ENCODE peak calls at places on chromosomes 16 and 17, in eight cellular contexts. One of them, this sample, is unnamed.

GRCh38 chr17:39167492-39167891 is 1.5 kb upstream of the ARL5C start:
- DNase-seq in HT1080: no peak
- DNase-seq in stimulated activated CD4-positive, alpha-beta T cell treated with anti-CD3 and anti-CD28 coated beads, TNF-alpha, amount 100 ng/mL, for 1 hour: no peak
- DNase-seq in dermis blood vessel endothelial cell: no peak
- DNase-seq in stimulated activated CD8-positive, alpha-beta memory T cell treated with anti-CD3 and anti-CD28 coated beads, Interleukin-4, amount 100 ng/mL, for 1 hour: no peak
- DNase-seq in epithelial cell of esophagus: no peak
- DNase-seq in activated gamma-delta T cell treated with Interleukin-2 at 50 U/mL for 16 hours: no peak
- DNase-seq in esophagus muscularis mucosa: no peak
- DNase-seq in this sample: no peak

GRCh38 chr17:7557825-7558543 is 566 bp upstream of the TNFSF13 start:
- DNase-seq in stimulated activated CD4-positive, alpha-beta T cell treated with anti-CD3 and anti-CD28 coated beads, TNF-alpha, amount 100 ng/mL, for 1 hour: no peak
- DNase-seq in esophagus muscularis mucosa: peak; percentile 96
- DNase-seq in dermis blood vessel endothelial cell: peak; percentile 90
- DNase-seq in stimulated activated CD8-positive, alpha-beta memory T cell treated with anti-CD3 and anti-CD28 coated beads, Interleukin-4, amount 100 ng/mL, for 1 hour: no peak
- DNase-seq in HT1080: no peak
- DNase-seq in epithelial cell of esophagus: peak; percentile 54
- DNase-seq in activated gamma-delta T cell treated with Interleukin-2 at 50 U/mL for 16 hours: no peak
- DNase-seq in this sample: no peak

GRCh38 chr17:82619211-82619610 is 29.0 kb downstream of the WDR45B start:
- DNase-seq in dermis blood vessel endothelial cell: no peak
- DNase-seq in stimulated activated CD4-positive, alpha-beta T cell treated with anti-CD3 and anti-CD28 coated beads, TNF-alpha, amount 100 ng/mL, for 1 hour: no peak
- DNase-seq in HT1080: no peak
- DNase-seq in stimulated activated CD8-positive, alpha-beta memory T cell treated with anti-CD3 and anti-CD28 coated beads, Interleukin-4, amount 100 ng/mL, for 1 hour: no peak
- DNase-seq in activated gamma-delta T cell treated with Interleukin-2 at 50 U/mL for 16 hours: no peak
- DNase-seq in esophagus muscularis mucosa: no peak
- DNase-seq in epithelial cell of esophagus: no peak
- DNase-seq in this sample: no peak

GRCh38 chr17:4409659-4410058 is 24.1 kb upstream of the SPNS3 start:
- DNase-seq in dermis blood vessel endothelial cell: no peak
- DNase-seq in esophagus muscularis mucosa: no peak
- DNase-seq in HT1080: no peak
- DNase-seq in epithelial cell of esophagus: peak; percentile 90
- DNase-seq in stimulated activated CD8-positive, alpha-beta memory T cell treated with anti-CD3 and anti-CD28 coated beads, Interleukin-4, amount 100 ng/mL, for 1 hour: no peak
- DNase-seq in activated gamma-delta T cell treated with Interleukin-2 at 50 U/mL for 16 hours: no peak
- DNase-seq in stimulated activated CD4-positive, alpha-beta T cell treated with anti-CD3 and anti-CD28 coated beads, TNF-alpha, amount 100 ng/mL, for 1 hour: no peak
- DNase-seq in this sample: no peak

GRCh38 chr16:6165330-6165984 is 1067.9 kb upstream of the EEF2KMT start:
- DNase-seq in esophagus muscularis mucosa: no peak
- DNase-seq in stimulated activated CD4-positive, alpha-beta T cell treated with anti-CD3 and anti-CD28 coated beads, TNF-alpha, amount 100 ng/mL, for 1 hour: no peak
- DNase-seq in stimulated activated CD8-positive, alpha-beta memory T cell treated with anti-CD3 and anti-CD28 coated beads, Interleukin-4, amount 100 ng/mL, for 1 hour: no peak
- DNase-seq in epithelial cell of esophagus: peak; percentile 1
- DNase-seq in activated gamma-delta T cell treated with Interleukin-2 at 50 U/mL for 16 hours: no peak
- DNase-seq in HT1080: peak; percentile 30
- DNase-seq in dermis blood vessel endothelial cell: no peak
- DNase-seq in this sample: no peak

GRCh38 chr17:6509295-6509771 is 47.0 kb downstream of the PITPNM3 start:
- DNase-seq in epithelial cell of esophagus: no peak
- DNase-seq in dermis blood vessel endothelial cell: no peak
- DNase-seq in esophagus muscularis mucosa: no peak
- DNase-seq in stimulated activated CD4-positive, alpha-beta T cell treated with anti-CD3 and anti-CD28 coated beads, TNF-alpha, amount 100 ng/mL, for 1 hour: no peak
- DNase-seq in stimulated activated CD8-positive, alpha-beta memory T cell treated with anti-CD3 and anti-CD28 coated beads, Interleukin-4, amount 100 ng/mL, for 1 hour: no peak
- DNase-seq in activated gamma-delta T cell treated with Interleukin-2 at 50 U/mL for 16 hours: no peak
- DNase-seq in HT1080: no peak
- DNase-seq in this sample: no peak

GRCh38 chr17:65690626-65691310 is 129.3 kb upstream of the AXIN2 start:
- DNase-seq in stimulated activated CD8-positive, alpha-beta memory T cell treated with anti-CD3 and anti-CD28 coated beads, Interleukin-4, amount 100 ng/mL, for 1 hour: no peak
- DNase-seq in dermis blood vessel endothelial cell: no peak
- DNase-seq in esophagus muscularis mucosa: no peak
- DNase-seq in activated gamma-delta T cell treated with Interleukin-2 at 50 U/mL for 16 hours: no peak
- DNase-seq in stimulated activated CD4-positive, alpha-beta T cell treated with anti-CD3 and anti-CD28 coated beads, TNF-alpha, amount 100 ng/mL, for 1 hour: no peak
- DNase-seq in HT1080: no peak
- DNase-seq in epithelial cell of esophagus: no peak
- DNase-seq in this sample: no peak

GRCh38 chr17:73952498-73953205 is 250.8 kb upstream of the RPL38 start:
- DNase-seq in stimulated activated CD4-positive, alpha-beta T cell treated with anti-CD3 and anti-CD28 coated beads, TNF-alpha, amount 100 ng/mL, for 1 hour: no peak
- DNase-seq in HT1080: no peak
- DNase-seq in epithelial cell of esophagus: no peak
- DNase-seq in esophagus muscularis mucosa: no peak
- DNase-seq in dermis blood vessel endothelial cell: no peak
- DNase-seq in stimulated activated CD8-positive, alpha-beta memory T cell treated with anti-CD3 and anti-CD28 coated beads, Interleukin-4, amount 100 ng/mL, for 1 hour: no peak
- DNase-seq in activated gamma-delta T cell treated with Interleukin-2 at 50 U/mL for 16 hours: peak; percentile 41
- DNase-seq in this sample: no peak

GRCh38 chr16:68000024-68000423 is 740 bp upstream of the DPEP2 start:
- DNase-seq in stimulated activated CD4-positive, alpha-beta T cell treated with anti-CD3 and anti-CD28 coated beads, TNF-alpha, amount 100 ng/mL, for 1 hour: no peak
- DNase-seq in activated gamma-delta T cell treated with Interleukin-2 at 50 U/mL for 16 hours: no peak
- DNase-seq in stimulated activated CD8-positive, alpha-beta memory T cell treated with anti-CD3 and anti-CD28 coated beads, Interleukin-4, amount 100 ng/mL, for 1 hour: no peak
- DNase-seq in esophagus muscularis mucosa: no peak
- DNase-seq in dermis blood vessel endothelial cell: no peak
- DNase-seq in HT1080: no peak
- DNase-seq in epithelial cell of esophagus: no peak
- DNase-seq in this sample: no peak

GRCh38 chr16:88602091-88602490 is 31.9 kb downstream of the ZC3H18 start:
- DNase-seq in stimulated activated CD8-positive, alpha-beta memory T cell treated with anti-CD3 and anti-CD28 coated beads, Interleukin-4, amount 100 ng/mL, for 1 hour: no peak
- DNase-seq in activated gamma-delta T cell treated with Interleukin-2 at 50 U/mL for 16 hours: no peak
- DNase-seq in dermis blood vessel endothelial cell: no peak
- DNase-seq in esophagus muscularis mucosa: no peak
- DNase-seq in epithelial cell of esophagus: no peak
- DNase-seq in HT1080: no peak
- DNase-seq in stimulated activated CD4-positive, alpha-beta T cell treated with anti-CD3 and anti-CD28 coated beads, TNF-alpha, amount 100 ng/mL, for 1 hour: no peak
- DNase-seq in this sample: no peak

GRCh38 chr17:58028591-58028990 is 21.5 kb upstream of the SRSF1 start:
- DNase-seq in epithelial cell of esophagus: no peak
- DNase-seq in activated gamma-delta T cell treated with Interleukin-2 at 50 U/mL for 16 hours: no peak
- DNase-seq in esophagus muscularis mucosa: no peak
- DNase-seq in stimulated activated CD4-positive, alpha-beta T cell treated with anti-CD3 and anti-CD28 coated beads, TNF-alpha, amount 100 ng/mL, for 1 hour: no peak
- DNase-seq in dermis blood vessel endothelial cell: no peak
- DNase-seq in stimulated activated CD8-positive, alpha-beta memory T cell treated with anti-CD3 and anti-CD28 coated beads, Interleukin-4, amount 100 ng/mL, for 1 hour: no peak
- DNase-seq in HT1080: no peak
- DNase-seq in this sample: no peak

GRCh38 chr17:67637901-67638641 is 79.7 kb upstream of the NOL11 start:
- DNase-seq in HT1080: no peak
- DNase-seq in stimulated activated CD8-positive, alpha-beta memory T cell treated with anti-CD3 and anti-CD28 coated beads, Interleukin-4, amount 100 ng/mL, for 1 hour: no peak
- DNase-seq in activated gamma-delta T cell treated with Interleukin-2 at 50 U/mL for 16 hours: no peak
- DNase-seq in esophagus muscularis mucosa: no peak
- DNase-seq in epithelial cell of esophagus: peak; percentile 99
- DNase-seq in dermis blood vessel endothelial cell: no peak
- DNase-seq in stimulated activated CD4-positive, alpha-beta T cell treated with anti-CD3 and anti-CD28 coated beads, TNF-alpha, amount 100 ng/mL, for 1 hour: no peak
- DNase-seq in this sample: no peak

GRCh38 chr17:75383842-75384195 is 21.7 kb downstream of the GRB2 start:
- DNase-seq in stimulated activated CD8-positive, alpha-beta memory T cell treated with anti-CD3 and anti-CD28 coated beads, Interleukin-4, amount 100 ng/mL, for 1 hour: no peak
- DNase-seq in stimulated activated CD4-positive, alpha-beta T cell treated with anti-CD3 and anti-CD28 coated beads, TNF-alpha, amount 100 ng/mL, for 1 hour: no peak
- DNase-seq in HT1080: no peak
- DNase-seq in epithelial cell of esophagus: no peak
- DNase-seq in activated gamma-delta T cell treated with Interleukin-2 at 50 U/mL for 16 hours: no peak
- DNase-seq in esophagus muscularis mucosa: no peak
- DNase-seq in dermis blood vessel endothelial cell: no peak
- DNase-seq in this sample: no peak

GRCh38 chr17:29179232-29180036 is 764 bp downstream of the MYO18A start:
- DNase-seq in stimulated activated CD8-positive, alpha-beta memory T cell treated with anti-CD3 and anti-CD28 coated beads, Interleukin-4, amount 100 ng/mL, for 1 hour: no peak
- DNase-seq in stimulated activated CD4-positive, alpha-beta T cell treated with anti-CD3 and anti-CD28 coated beads, TNF-alpha, amount 100 ng/mL, for 1 hour: no peak
- DNase-seq in epithelial cell of esophagus: peak; percentile 88
- DNase-seq in HT1080: no peak
- DNase-seq in activated gamma-delta T cell treated with Interleukin-2 at 50 U/mL for 16 hours: peak; percentile 5
- DNase-seq in esophagus muscularis mucosa: no peak
- DNase-seq in dermis blood vessel endothelial cell: peak; percentile 17
- DNase-seq in this sample: no peak

GRCh38 chr16:28161626-28162025 is 50.1 kb downstream of the XPO6 start:
- DNase-seq in HT1080: no peak
- DNase-seq in esophagus muscularis mucosa: no peak
- DNase-seq in activated gamma-delta T cell treated with Interleukin-2 at 50 U/mL for 16 hours: no peak
- DNase-seq in dermis blood vessel endothelial cell: no peak
- DNase-seq in stimulated activated CD8-positive, alpha-beta memory T cell treated with anti-CD3 and anti-CD28 coated beads, Interleukin-4, amount 100 ng/mL, for 1 hour: no peak
- DNase-seq in epithelial cell of esophagus: no peak
- DNase-seq in stimulated activated CD4-positive, alpha-beta T cell treated with anti-CD3 and anti-CD28 coated beads, TNF-alpha, amount 100 ng/mL, for 1 hour: no peak
- DNase-seq in this sample: no peak

GRCh38 chr17:1005361-1005946 is 8.5 kb downstream of the TIMM22 start:
- DNase-seq in stimulated activated CD8-positive, alpha-beta memory T cell treated with anti-CD3 and anti-CD28 coated beads, Interleukin-4, amount 100 ng/mL, for 1 hour: no peak
- DNase-seq in esophagus muscularis mucosa: no peak
- DNase-seq in stimulated activated CD4-positive, alpha-beta T cell treated with anti-CD3 and anti-CD28 coated beads, TNF-alpha, amount 100 ng/mL, for 1 hour: no peak
- DNase-seq in epithelial cell of esophagus: peak; percentile 28
- DNase-seq in dermis blood vessel endothelial cell: peak; percentile 79
- DNase-seq in HT1080: no peak
- DNase-seq in activated gamma-delta T cell treated with Interleukin-2 at 50 U/mL for 16 hours: no peak
- DNase-seq in this sample: no peak

GRCh38 chr17:8120520-8121443 is 2.5 kb upstream of the ALOXE3 start:
- DNase-seq in activated gamma-delta T cell treated with Interleukin-2 at 50 U/mL for 16 hours: peak; percentile 43
- DNase-seq in HT1080: peak; percentile 83
- DNase-seq in epithelial cell of esophagus: peak; percentile 87
- DNase-seq in stimulated activated CD4-positive, alpha-beta T cell treated with anti-CD3 and anti-CD28 coated beads, TNF-alpha, amount 100 ng/mL, for 1 hour: no peak
- DNase-seq in stimulated activated CD8-positive, alpha-beta memory T cell treated with anti-CD3 and anti-CD28 coated beads, Interleukin-4, amount 100 ng/mL, for 1 hour: no peak
- DNase-seq in dermis blood vessel endothelial cell: peak; percentile 76
- DNase-seq in esophagus muscularis mucosa: no peak
- DNase-seq in this sample: peak; percentile 56

GRCh38 chr16:75455677-75456076 is 8.8 kb downstream of the TMEM170A start:
- DNase-seq in epithelial cell of esophagus: no peak
- DNase-seq in activated gamma-delta T cell treated with Interleukin-2 at 50 U/mL for 16 hours: no peak
- DNase-seq in esophagus muscularis mucosa: no peak
- DNase-seq in HT1080: no peak
- DNase-seq in stimulated activated CD4-positive, alpha-beta T cell treated with anti-CD3 and anti-CD28 coated beads, TNF-alpha, amount 100 ng/mL, for 1 hour: no peak
- DNase-seq in dermis blood vessel endothelial cell: no peak
- DNase-seq in stimulated activated CD8-positive, alpha-beta memory T cell treated with anti-CD3 and anti-CD28 coated beads, Interleukin-4, amount 100 ng/mL, for 1 hour: no peak
- DNase-seq in this sample: no peak

GRCh38 chr16:52812945-52813556 is 239.6 kb downstream of the CHD9NB start:
- DNase-seq in stimulated activated CD8-positive, alpha-beta memory T cell treated with anti-CD3 and anti-CD28 coated beads, Interleukin-4, amount 100 ng/mL, for 1 hour: no peak
- DNase-seq in esophagus muscularis mucosa: no peak
- DNase-seq in epithelial cell of esophagus: peak; percentile 66
- DNase-seq in stimulated activated CD4-positive, alpha-beta T cell treated with anti-CD3 and anti-CD28 coated beads, TNF-alpha, amount 100 ng/mL, for 1 hour: no peak
- DNase-seq in HT1080: peak; percentile 95
- DNase-seq in dermis blood vessel endothelial cell: peak; percentile 70
- DNase-seq in activated gamma-delta T cell treated with Interleukin-2 at 50 U/mL for 16 hours: no peak
- DNase-seq in this sample: no peak

GRCh38 chr16:261031-261691 is 14.6 kb downstream of the RGS11 start:
- DNase-seq in HT1080: no peak
- DNase-seq in esophagus muscularis mucosa: no peak
- DNase-seq in activated gamma-delta T cell treated with Interleukin-2 at 50 U/mL for 16 hours: no peak
- DNase-seq in stimulated activated CD4-positive, alpha-beta T cell treated with anti-CD3 and anti-CD28 coated beads, TNF-alpha, amount 100 ng/mL, for 1 hour: no peak
- DNase-seq in dermis blood vessel endothelial cell: no peak
- DNase-seq in stimulated activated CD8-positive, alpha-beta memory T cell treated with anti-CD3 and anti-CD28 coated beads, Interleukin-4, amount 100 ng/mL, for 1 hour: no peak
- DNase-seq in epithelial cell of esophagus: no peak
- DNase-seq in this sample: no peak

GRCh38 chr16:56866955-56867830 is 2.2 kb downstream of the SLC12A3 start:
- DNase-seq in activated gamma-delta T cell treated with Interleukin-2 at 50 U/mL for 16 hours: peak; percentile 41
- DNase-seq in epithelial cell of esophagus: peak; percentile 69
- DNase-seq in stimulated activated CD8-positive, alpha-beta memory T cell treated with anti-CD3 and anti-CD28 coated beads, Interleukin-4, amount 100 ng/mL, for 1 hour: no peak
- DNase-seq in dermis blood vessel endothelial cell: peak; percentile 77
- DNase-seq in stimulated activated CD4-positive, alpha-beta T cell treated with anti-CD3 and anti-CD28 coated beads, TNF-alpha, amount 100 ng/mL, for 1 hour: peak; percentile 6
- DNase-seq in esophagus muscularis mucosa: no peak
- DNase-seq in HT1080: peak; percentile 40
- DNase-seq in this sample: no peak

GRCh38 chr17:29115435-29115834 is 64.8 kb downstream of the MYO18A start:
- DNase-seq in HT1080: no peak
- DNase-seq in stimulated activated CD8-positive, alpha-beta memory T cell treated with anti-CD3 and anti-CD28 coated beads, Interleukin-4, amount 100 ng/mL, for 1 hour: no peak
- DNase-seq in epithelial cell of esophagus: no peak
- DNase-seq in activated gamma-delta T cell treated with Interleukin-2 at 50 U/mL for 16 hours: no peak
- DNase-seq in dermis blood vessel endothelial cell: no peak
- DNase-seq in esophagus muscularis mucosa: no peak
- DNase-seq in stimulated activated CD4-positive, alpha-beta T cell treated with anti-CD3 and anti-CD28 coated beads, TNF-alpha, amount 100 ng/mL, for 1 hour: no peak
- DNase-seq in this sample: no peak

GRCh38 chr17:10649031-10649430 is 8.1 kb downstream of the MYH3 start:
- DNase-seq in esophagus muscularis mucosa: no peak
- DNase-seq in stimulated activated CD4-positive, alpha-beta T cell treated with anti-CD3 and anti-CD28 coated beads, TNF-alpha, amount 100 ng/mL, for 1 hour: no peak
- DNase-seq in stimulated activated CD8-positive, alpha-beta memory T cell treated with anti-CD3 and anti-CD28 coated beads, Interleukin-4, amount 100 ng/mL, for 1 hour: no peak
- DNase-seq in activated gamma-delta T cell treated with Interleukin-2 at 50 U/mL for 16 hours: no peak
- DNase-seq in epithelial cell of esophagus: peak; percentile 14
- DNase-seq in HT1080: no peak
- DNase-seq in dermis blood vessel endothelial cell: no peak
- DNase-seq in this sample: no peak

GRCh38 chr16:67845291-67846062 is 1.3 kb upstream of the NUTF2 start:
- DNase-seq in stimulated activated CD8-positive, alpha-beta memory T cell treated with anti-CD3 and anti-CD28 coated beads, Interleukin-4, amount 100 ng/mL, for 1 hour: no peak
- DNase-seq in HT1080: no peak
- DNase-seq in activated gamma-delta T cell treated with Interleukin-2 at 50 U/mL for 16 hours: no peak
- DNase-seq in esophagus muscularis mucosa: no peak
- DNase-seq in dermis blood vessel endothelial cell: no peak
- DNase-seq in epithelial cell of esophagus: no peak
- DNase-seq in stimulated activated CD4-positive, alpha-beta T cell treated with anti-CD3 and anti-CD28 coated beads, TNF-alpha, amount 100 ng/mL, for 1 hour: no peak
- DNase-seq in this sample: no peak

GRCh38 chr17:19348806-19349205 is 13.7 kb downstream of the B9D1 start:
- DNase-seq in stimulated activated CD8-positive, alpha-beta memory T cell treated with anti-CD3 and anti-CD28 coated beads, Interleukin-4, amount 100 ng/mL, for 1 hour: no peak
- DNase-seq in esophagus muscularis mucosa: no peak
- DNase-seq in activated gamma-delta T cell treated with Interleukin-2 at 50 U/mL for 16 hours: no peak
- DNase-seq in HT1080: no peak
- DNase-seq in stimulated activated CD4-positive, alpha-beta T cell treated with anti-CD3 and anti-CD28 coated beads, TNF-alpha, amount 100 ng/mL, for 1 hour: no peak
- DNase-seq in epithelial cell of esophagus: no peak
- DNase-seq in dermis blood vessel endothelial cell: no peak
- DNase-seq in this sample: no peak

GRCh38 chr17:79938696-79939435 is 96.8 kb downstream of the TBC1D16 start:
- DNase-seq in epithelial cell of esophagus: no peak
- DNase-seq in stimulated activated CD4-positive, alpha-beta T cell treated with anti-CD3 and anti-CD28 coated beads, TNF-alpha, amount 100 ng/mL, for 1 hour: no peak
- DNase-seq in esophagus muscularis mucosa: no peak
- DNase-seq in HT1080: no peak
- DNase-seq in activated gamma-delta T cell treated with Interleukin-2 at 50 U/mL for 16 hours: no peak
- DNase-seq in stimulated activated CD8-positive, alpha-beta memory T cell treated with anti-CD3 and anti-CD28 coated beads, Interleukin-4, amount 100 ng/mL, for 1 hour: no peak
- DNase-seq in dermis blood vessel endothelial cell: no peak
- DNase-seq in this sample: no peak